ENCODE peak calls at places on chromosomes 2 and 18, in five cellular contexts. One of them, this sample, is unnamed.

GRCh38 chr2:196233033-196233807 is 61.8 kb upstream of the STK17B start:
- DNase-seq in A549: peak; percentile 5
- DNase-seq in HCT116: peak; percentile 88
- DNase-seq in body of pancreas: peak; percentile 59
- DNase-seq in BE2C: no peak
- DNase-seq in this sample: peak; percentile 97

GRCh38 chr2:201656740-201657139 is 13.4 kb upstream of the TMEM237 start:
- DNase-seq in A549: no peak
- DNase-seq in HCT116: no peak
- DNase-seq in body of pancreas: no peak
- DNase-seq in BE2C: no peak
- DNase-seq in this sample: no peak

GRCh38 chr2:201969241-201969937 is 64.3 kb upstream of the FZD7 start:
- DNase-seq in A549: no peak
- DNase-seq in HCT116: no peak
- DNase-seq in body of pancreas: no peak
- DNase-seq in BE2C: peak; percentile 17
- DNase-seq in this sample: no peak

GRCh38 chr2:44215827-44216226 is 47.2 kb downstream of the PPM1B start:
- DNase-seq in A549: no peak
- DNase-seq in HCT116: no peak
- DNase-seq in body of pancreas: no peak
- DNase-seq in BE2C: no peak
- DNase-seq in this sample: no peak

GRCh38 chr2:100819365-100820345 is at the start of gene NPAS2:
- DNase-seq in A549: peak; percentile 47
- DNase-seq in HCT116: no peak
- DNase-seq in body of pancreas: peak; percentile 69
- DNase-seq in BE2C: no peak
- DNase-seq in this sample: no peak

GRCh38 chr2:217939629-217940245 is 63.1 kb downstream of the TNS1 start:
- DNase-seq in A549: no peak
- DNase-seq in HCT116: no peak
- DNase-seq in body of pancreas: no peak
- DNase-seq in BE2C: no peak
- DNase-seq in this sample: no peak

GRCh38 chr2:121076885-121077549 is 208.0 kb downstream of the TFCP2L1 start:
- DNase-seq in A549: peak; percentile 58
- DNase-seq in HCT116: peak; percentile 42
- DNase-seq in body of pancreas: peak; percentile 82
- DNase-seq in BE2C: peak; percentile 67
- DNase-seq in this sample: no peak

GRCh38 chr2:182068811-182069210 is 83.2 kb downstream of the PPP1R1C start:
- DNase-seq in A549: no peak
- DNase-seq in HCT116: no peak
- DNase-seq in body of pancreas: no peak
- DNase-seq in BE2C: no peak
- DNase-seq in this sample: peak; percentile 8

GRCh38 chr18:13186687-13187086 is 31.9 kb upstream of the LDLRAD4 start:
- DNase-seq in A549: no peak
- DNase-seq in HCT116: no peak
- DNase-seq in body of pancreas: no peak
- DNase-seq in BE2C: no peak
- DNase-seq in this sample: no peak

GRCh38 chr18:43563780-43564179 is 286.5 kb upstream of the SYT4 start:
- DNase-seq in A549: no peak
- DNase-seq in HCT116: no peak
- DNase-seq in body of pancreas: peak; percentile 55
- DNase-seq in BE2C: peak; percentile 18
- DNase-seq in this sample: no peak

GRCh38 chr18:61764381-61764780 is 128.4 kb downstream of the RNF152 start:
- DNase-seq in A549: no peak
- DNase-seq in HCT116: no peak
- DNase-seq in body of pancreas: no peak
- DNase-seq in BE2C: no peak
- DNase-seq in this sample: no peak

GRCh38 chr2:11310212-11310611 is 34.2 kb downstream of the ROCK2 start:
- DNase-seq in A549: no peak
- DNase-seq in HCT116: no peak
- DNase-seq in body of pancreas: no peak
- DNase-seq in BE2C: no peak
- DNase-seq in this sample: no peak
- H3K4me1 ChIP-seq in A549: peaks cover 56% of the 10 kb centered on the region
- H3K4me1 ChIP-seq in HCT116: no peaks in the 10 kb centered on the region
- H3K4me1 ChIP-seq in body of pancreas: peaks cover 16% of the 10 kb centered on the region
- H3K4me1 ChIP-seq in BE2C: peaks cover 6% of the 10 kb centered on the region
- H3K4me1 ChIP-seq in this sample: peaks cover 11% of the 10 kb centered on the region

GRCh38 chr2:160450486-160450885 is 43.1 kb downstream of the RBMS1 start:
- DNase-seq in A549: no peak
- DNase-seq in HCT116: no peak
- DNase-seq in body of pancreas: no peak
- DNase-seq in BE2C: no peak
- DNase-seq in this sample: no peak
- TF ChIP-seq CTCF in A549: no peak
- TF ChIP-seq CTCF in HCT116: no peak
- TF ChIP-seq CTCF in body of pancreas: no peak
- TF ChIP-seq CTCF in BE2C: no peak
- TF ChIP-seq CTCF in this sample: no peak

GRCh38 chr2:135825131-135825854 is 11.7 kb downstream of the LCT start:
- DNase-seq in A549: no peak
- DNase-seq in HCT116: no peak
- DNase-seq in body of pancreas: no peak
- DNase-seq in BE2C: no peak
- DNase-seq in this sample: no peak
- H3K4me1 ChIP-seq in A549: no peaks in the 10 kb centered on the region
- H3K4me1 ChIP-seq in HCT116: no peaks in the 10 kb centered on the region
- H3K4me1 ChIP-seq in body of pancreas: no peaks in the 10 kb centered on the region
- H3K4me1 ChIP-seq in BE2C: no peaks in the 10 kb centered on the region
- H3K4me1 ChIP-seq in this sample: no peaks in the 10 kb centered on the region

GRCh38 chr2:163662141-163662780 is 73.5 kb downstream of the FIGN start:
- DNase-seq in A549: no peak
- DNase-seq in HCT116: no peak
- DNase-seq in body of pancreas: no peak
- DNase-seq in BE2C: no peak
- DNase-seq in this sample: peak; percentile 47
- TF ChIP-seq CTCF in A549: no peak
- TF ChIP-seq CTCF in HCT116: no peak
- TF ChIP-seq CTCF in body of pancreas: no peak
- TF ChIP-seq CTCF in BE2C: no peak
- TF ChIP-seq CTCF in this sample: no peak

This sample was measured in foreskin keratinocyte.